ENCODE peak calls at places on chromosomes 13 and 19, in four cellular contexts. U is ELR, K is foreskin fibroblast, Y is germinal center. V is an unnamed sample.

GRCh38 chr13:98390086-98390697 is 186.7 kb downstream of the STK24 start:
- DNase-seq in U (no peak), K (peak; percentile 22), Y (no peak), V (no peak)

GRCh38 chr19:13031917-13032623 is 36.8 kb downstream of the NFIX start:
- DNase-seq in U (no peak), K (peak; percentile 82), Y (no peak), V (peak; percentile 78)

GRCh38 chr13:65090191-65090590 is 2139.9 kb downstream of the PCDH9 start:
- DNase-seq in U (no peak), K (no peak), Y (no peak), V (no peak)

GRCh38 chr13:70043685-70044084 is 63.9 kb upstream of the ATXN8OS start:
- DNase-seq in U (peak; percentile 52), K (no peak), Y (no peak), V (no peak)

GRCh38 chr13:49530452-49530851 is 34.7 kb downstream of the PHF11 start:
- DNase-seq in U (no peak), K (no peak), Y (no peak), V (no peak)

GRCh38 chr13:76792680-76793334 is 93.4 kb downstream of the KCTD12 start:
- DNase-seq in U (peak; percentile 83), K (peak; percentile 88), Y (no peak), V (peak; percentile 57)

GRCh38 chr19:829129-829758 is 1.6 kb downstream of the AZU1 start:
- DNase-seq in U (no peak), K (no peak), Y (no peak), V (no peak)

GRCh38 chr13:25699600-25699999 is 327.8 kb downstream of the ATP8A2 start:
- DNase-seq in U (no peak), K (no peak), Y (no peak), V (no peak)

GRCh38 chr13:113153810-113154748 is 4.4 kb upstream of the PROZ start:
- DNase-seq in U (peak; percentile 77), K (peak; percentile 84), Y (peak; percentile 84), V (peak; percentile 69)

GRCh38 chr13:30734434-30734833 is 909 bp upstream of the ALOX5AP start:
- DNase-seq in U (peak; percentile 85), K (peak; percentile 30), Y (no peak), V (no peak)

GRCh38 chr13:25633108-25633507 is 261.3 kb downstream of the ATP8A2 start:
- DNase-seq in U (no peak), K (no peak), Y (no peak), V (no peak)

GRCh38 chr13:98310485-98311199 is 133.6 kb upstream of the RNF113B start:
- DNase-seq in U (no peak), K (no peak), Y (no peak), V (no peak)

GRCh38 chr13:113812140-113813036 is 51.5 kb downstream of the GAS6 start:
- DNase-seq in U (no peak), K (peak; percentile 28), Y (no peak), V (no peak)

GRCh38 chr19:5254543-5254942 is 86.1 kb downstream of the PTPRS start:
- DNase-seq in U (no peak), K (no peak), Y (no peak), V (no peak)

GRCh38 chr19:15142313-15142712 is 35.1 kb downstream of the SYDE1 start:
- DNase-seq in U (no peak), K (no peak), Y (no peak), V (no peak)

GRCh38 chr19:38290631-38291147 is 13.4 kb upstream of the C19orf33 start:
- DNase-seq in U (peak; percentile 95), K (peak; percentile 93), Y (no peak), V (peak; percentile 99)

GRCh38 chr13:44746690-44747089 is 170.6 kb upstream of the TSC22D1 start:
- DNase-seq in U (peak; percentile 17), K (peak; percentile 70), Y (no peak), V (no peak)

GRCh38 chr13:98653471-98653985 is 76.6 kb upstream of the STK24 start:
- DNase-seq in U (peak; percentile 82), K (peak; percentile 88), Y (peak; percentile 84), V (peak; percentile 50)

GRCh38 chr19:17424743-17425365 is 5.0 kb downstream of the MVB12A start:
- DNase-seq in U (peak; percentile 34), K (peak; percentile 56), Y (peak; percentile 51), V (peak; percentile 34)

GRCh38 chr13:77333521-77334083 is 6.7 kb upstream of the MYCBP2 start:
- DNase-seq in U (no peak), K (no peak), Y (no peak), V (no peak)

GRCh38 chr13:81021284-81021683 is 680.4 kb upstream of the SPRY2 start:
- DNase-seq in U (no peak), K (no peak), Y (no peak), V (no peak)

GRCh38 chr19:21835810-21836444 is at the start of gene ZNF43:
- DNase-seq in U (peak; percentile 97), K (peak; percentile 97), Y (peak; percentile 91), V (peak; percentile 66)